ENCODE peak calls at places on chromosome 5, in nine cellular contexts. V, S, F, I, X, P, T, Y and B are unnamed samples.

GRCh38 chr5:56311306-56311904 is 78.3 kb upstream of the ANKRD55 start:
- DNase-seq in S (no peak), I (no peak), V (no peak), Y (no peak), P (no peak), F (no peak), X (no peak), T (no peak), B (no peak)

GRCh38 chr5:140113180-140113698 is 670 bp upstream of the PURA start:
- DNase-seq in T (peak), V (no peak), P (peak), Y (peak), X (peak), I (no peak), S (no peak), F (no peak), B (no peak)

GRCh38 chr5:82512025-82512424 is 233.9 kb upstream of the RPS23 start:
- DNase-seq in Y (no peak), F (no peak), V (peak), P (no peak), S (no peak), X (no peak), I (no peak), T (no peak), B (peak)

GRCh38 chr5:33257807-33258491 is 182.8 kb upstream of the TARS1 start:
- DNase-seq in I (no peak), S (no peak), P (no peak), V (peak), X (peak), Y (no peak), F (peak), T (peak), B (peak)

GRCh38 chr5:171759777-171760176 is 25.8 kb upstream of the SMIM23 start:
- DNase-seq in V (no peak), X (no peak), T (no peak), I (no peak), Y (no peak), S (no peak), F (no peak), P (no peak), B (no peak)

GRCh38 chr5:1950708-1951103 is 68.0 kb upstream of the IRX4 start:
- DNase-seq in I (no peak), T (no peak), S (no peak), V (no peak), P (no peak), X (no peak), Y (no peak), F (no peak), B (no peak)

GRCh38 chr5:110977927-110978326 is 93.6 kb upstream of the TSLP start:
- DNase-seq in I (no peak), T (no peak), X (no peak), S (no peak), V (peak), F (peak), P (no peak), Y (no peak), B (no peak)

GRCh38 chr5:36880761-36881160 is 4.2 kb downstream of the NIPBL start:
- DNase-seq in Y (no peak), P (peak), V (peak), F (no peak), S (no peak), X (no peak), T (no peak), I (no peak), B (no peak)

GRCh38 chr5:76542887-76543690 is 80.1 kb downstream of the F2RL2 start:
- DNase-seq in F (peak), I (no peak), X (no peak), V (no peak), P (peak), T (no peak), Y (no peak), S (no peak), B (peak)

GRCh38 chr5:4020386-4020785 is 424.8 kb downstream of the IRX1 start:
- DNase-seq in P (no peak), F (no peak), S (no peak), V (peak), I (no peak), Y (no peak), T (no peak), X (no peak), B (no peak)

GRCh38 chr5:1876708-1877433 is 5.9 kb downstream of the IRX4 start:
- DNase-seq in V (no peak), I (no peak), Y (no peak), X (no peak), S (no peak), T (no peak), P (no peak), F (no peak), B (no peak)

GRCh38 chr5:72314571-72315172 is 5.4 kb downstream of the MRPS27 start:
- DNase-seq in V (peak), T (no peak), S (no peak), X (peak), P (no peak), I (peak), F (peak), Y (peak), B (peak)

GRCh38 chr5:154472871-154473580 is 5.0 kb downstream of the HAND1 start:
- DNase-seq in F (no peak), T (no peak), X (no peak), P (no peak), Y (no peak), S (no peak), V (no peak), I (no peak), B (no peak)

GRCh38 chr5:75089137-75089536 is 36.8 kb upstream of the GCNT4 start:
- DNase-seq in Y (no peak), V (no peak), P (no peak), I (no peak), T (no peak), F (no peak), X (no peak), S (no peak), B (no peak)

GRCh38 chr5:3297852-3298251 is 297.8 kb upstream of the IRX1 start:
- DNase-seq in P (no peak), I (no peak), X (no peak), S (no peak), V (no peak), Y (no peak), F (no peak), T (no peak), B (no peak)